ENCODE peak calls at places on chromosomes 3 and 15, in eight cellular contexts. One of them, this sample, is unnamed.

GRCh38 chr15:62928242-62928995 is 114.1 kb upstream of the TPM1 start:
- DNase-seq in brain microvascular endothelial cell: peak
- DNase-seq in GM12865: no peak
- DNase-seq in left colon: no peak
- DNase-seq in GM13977: no peak
- DNase-seq in EL: peak
- DNase-seq in NCI-H1105: no peak
- DNase-seq in GM19239: no peak
- DNase-seq in this sample: no peak

GRCh38 chr15:85539491-85539890 is 159.1 kb downstream of the AKAP13 start:
- DNase-seq in brain microvascular endothelial cell: no peak
- DNase-seq in GM12865: no peak
- DNase-seq in left colon: no peak
- DNase-seq in GM13977: no peak
- DNase-seq in EL: no peak
- DNase-seq in NCI-H1105: no peak
- DNase-seq in GM19239: no peak
- DNase-seq in this sample: no peak

GRCh38 chr15:80474224-80474619 is 70.0 kb downstream of the ARNT2 start:
- DNase-seq in brain microvascular endothelial cell: no peak
- DNase-seq in GM12865: no peak
- DNase-seq in left colon: no peak
- DNase-seq in GM13977: no peak
- DNase-seq in EL: no peak
- DNase-seq in NCI-H1105: no peak
- DNase-seq in GM19239: no peak
- DNase-seq in this sample: no peak

GRCh38 chr15:93087825-93088199 is 1.2 kb downstream of the RGMA start:
- DNase-seq in brain microvascular endothelial cell: peak
- DNase-seq in GM12865: peak
- DNase-seq in left colon: peak
- DNase-seq in GM13977: peak
- DNase-seq in EL: peak
- DNase-seq in NCI-H1105: peak
- DNase-seq in GM19239: peak
- DNase-seq in this sample: peak

GRCh38 chr3:169467703-169468102 is 195.8 kb downstream of the MECOM start:
- DNase-seq in brain microvascular endothelial cell: no peak
- DNase-seq in GM12865: no peak
- DNase-seq in left colon: no peak
- DNase-seq in GM13977: no peak
- DNase-seq in EL: no peak
- DNase-seq in NCI-H1105: no peak
- DNase-seq in GM19239: no peak
- DNase-seq in this sample: no peak

GRCh38 chr3:177320765-177321247 is 123.5 kb upstream of the TBL1XR1 start:
- DNase-seq in brain microvascular endothelial cell: no peak
- DNase-seq in GM12865: peak
- DNase-seq in left colon: no peak
- DNase-seq in GM13977: no peak
- DNase-seq in EL: no peak
- DNase-seq in NCI-H1105: no peak
- DNase-seq in GM19239: no peak
- DNase-seq in this sample: no peak

GRCh38 chr3:8987673-8988655 is 24.7 kb upstream of the RAD18 start:
- DNase-seq in brain microvascular endothelial cell: peak
- DNase-seq in GM12865: peak
- DNase-seq in left colon: no peak
- DNase-seq in GM13977: peak
- DNase-seq in EL: peak
- DNase-seq in NCI-H1105: no peak
- DNase-seq in GM19239: peak
- DNase-seq in this sample: peak

GRCh38 chr3:44918581-44918980 is 44.2 kb downstream of the TGM4 start:
- DNase-seq in brain microvascular endothelial cell: no peak
- DNase-seq in GM12865: no peak
- DNase-seq in left colon: no peak
- DNase-seq in GM13977: no peak
- DNase-seq in EL: no peak
- DNase-seq in NCI-H1105: no peak
- DNase-seq in GM19239: no peak
- DNase-seq in this sample: no peak

GRCh38 chr15:69209661-69210060 is 49.2 kb downstream of the GLCE start:
- DNase-seq in brain microvascular endothelial cell: no peak
- DNase-seq in GM12865: peak
- DNase-seq in left colon: no peak
- DNase-seq in GM13977: no peak
- DNase-seq in EL: no peak
- DNase-seq in NCI-H1105: no peak
- DNase-seq in GM19239: no peak
- DNase-seq in this sample: no peak

GRCh38 chr3:107496855-107497254 is 25.9 kb upstream of the BBX start:
- DNase-seq in brain microvascular endothelial cell: no peak
- DNase-seq in GM12865: no peak
- DNase-seq in left colon: no peak
- DNase-seq in GM13977: no peak
- DNase-seq in EL: peak
- DNase-seq in NCI-H1105: no peak
- DNase-seq in GM19239: no peak
- DNase-seq in this sample: no peak

GRCh38 chr3:111277226-111277625 is 205.6 kb downstream of the NECTIN3 start:
- DNase-seq in brain microvascular endothelial cell: peak
- DNase-seq in GM12865: no peak
- DNase-seq in left colon: no peak
- DNase-seq in GM13977: no peak
- DNase-seq in EL: peak
- DNase-seq in NCI-H1105: no peak
- DNase-seq in GM19239: no peak
- DNase-seq in this sample: no peak

GRCh38 chr3:177551431-177551836 is 354.2 kb upstream of the TBL1XR1 start:
- DNase-seq in brain microvascular endothelial cell: no peak
- DNase-seq in GM12865: no peak
- DNase-seq in left colon: no peak
- DNase-seq in GM13977: no peak
- DNase-seq in EL: no peak
- DNase-seq in NCI-H1105: no peak
- DNase-seq in GM19239: no peak
- DNase-seq in this sample: no peak

GRCh38 chr15:99857836-99858235 is 124.6 kb upstream of the LYSMD4 start:
- DNase-seq in brain microvascular endothelial cell: no peak
- DNase-seq in GM12865: no peak
- DNase-seq in left colon: no peak
- DNase-seq in GM13977: no peak
- DNase-seq in EL: no peak
- DNase-seq in NCI-H1105: no peak
- DNase-seq in GM19239: no peak
- DNase-seq in this sample: no peak

GRCh38 chr3:43768594-43768993 is 77.9 kb downstream of the ABHD5 start:
- DNase-seq in brain microvascular endothelial cell: no peak
- DNase-seq in GM12865: no peak
- DNase-seq in left colon: no peak
- DNase-seq in GM13977: no peak
- DNase-seq in EL: peak
- DNase-seq in NCI-H1105: no peak
- DNase-seq in GM19239: no peak
- DNase-seq in this sample: peak

GRCh38 chr3:71016141-71016845 is 567.2 kb downstream of the FOXP1 start:
- DNase-seq in brain microvascular endothelial cell: peak
- DNase-seq in GM12865: no peak
- DNase-seq in left colon: no peak
- DNase-seq in GM13977: no peak
- DNase-seq in EL: no peak
- DNase-seq in NCI-H1105: no peak
- DNase-seq in GM19239: no peak
- DNase-seq in this sample: no peak

GRCh38 chr3:34212671-34213070 is 414.2 kb downstream of the PDCD6IP start:
- DNase-seq in brain microvascular endothelial cell: no peak
- DNase-seq in GM12865: no peak
- DNase-seq in left colon: no peak
- DNase-seq in GM13977: no peak
- DNase-seq in EL: no peak
- DNase-seq in NCI-H1105: no peak
- DNase-seq in GM19239: no peak
- DNase-seq in this sample: no peak

GRCh38 chr15:77567202-77567601 is 65.5 kb downstream of the LINGO1 start:
- DNase-seq in brain microvascular endothelial cell: no peak
- DNase-seq in GM12865: no peak
- DNase-seq in left colon: no peak
- DNase-seq in GM13977: no peak
- DNase-seq in EL: no peak
- DNase-seq in NCI-H1105: no peak
- DNase-seq in GM19239: no peak
- DNase-seq in this sample: no peak

GRCh38 chr15:37682304-37682703 is 252.1 kb upstream of the TMCO5A start:
- DNase-seq in brain microvascular endothelial cell: peak
- DNase-seq in GM12865: no peak
- DNase-seq in left colon: no peak
- DNase-seq in GM13977: no peak
- DNase-seq in EL: peak
- DNase-seq in NCI-H1105: no peak
- DNase-seq in GM19239: no peak
- DNase-seq in this sample: no peak

GRCh38 chr3:126031981-126032471 is 51.9 kb downstream of the SLC41A3 start:
- DNase-seq in brain microvascular endothelial cell: no peak
- DNase-seq in GM12865: no peak
- DNase-seq in left colon: no peak
- DNase-seq in GM13977: no peak
- DNase-seq in EL: no peak
- DNase-seq in NCI-H1105: no peak
- DNase-seq in GM19239: no peak
- DNase-seq in this sample: peak

GRCh38 chr15:55235637-55236036 is 38.9 kb upstream of the RSL24D1 start:
- DNase-seq in brain microvascular endothelial cell: no peak
- DNase-seq in GM12865: no peak
- DNase-seq in left colon: no peak
- DNase-seq in GM13977: no peak
- DNase-seq in EL: no peak
- DNase-seq in NCI-H1105: no peak
- DNase-seq in GM19239: no peak
- DNase-seq in this sample: no peak

GRCh38 chr15:26260517-26261133 is 397.5 kb upstream of the ATP10A start:
- DNase-seq in brain microvascular endothelial cell: no peak
- DNase-seq in GM12865: peak
- DNase-seq in left colon: no peak
- DNase-seq in GM13977: no peak
- DNase-seq in EL: peak
- DNase-seq in NCI-H1105: no peak
- DNase-seq in GM19239: no peak
- DNase-seq in this sample: no peak

GRCh38 chr3:98770261-98771039 is 7.3 kb downstream of the ST3GAL6 start:
- DNase-seq in brain microvascular endothelial cell: no peak
- DNase-seq in GM12865: peak
- DNase-seq in left colon: peak
- DNase-seq in GM13977: no peak
- DNase-seq in EL: no peak
- DNase-seq in NCI-H1105: no peak
- DNase-seq in GM19239: no peak
- DNase-seq in this sample: no peak

GRCh38 chr15:69018951-69019350 is 4.5 kb downstream of the NOX5 start:
- DNase-seq in brain microvascular endothelial cell: no peak
- DNase-seq in GM12865: no peak
- DNase-seq in left colon: no peak
- DNase-seq in GM13977: no peak
- DNase-seq in EL: no peak
- DNase-seq in NCI-H1105: no peak
- DNase-seq in GM19239: no peak
- DNase-seq in this sample: no peak

GRCh38 chr3:194395767-194396527 is 3.1 kb downstream of the GP5 start:
- DNase-seq in brain microvascular endothelial cell: no peak
- DNase-seq in GM12865: no peak
- DNase-seq in left colon: peak
- DNase-seq in GM13977: no peak
- DNase-seq in EL: no peak
- DNase-seq in NCI-H1105: no peak
- DNase-seq in GM19239: no peak
- DNase-seq in this sample: peak

GRCh38 chr15:63598467-63599400 is 1.5 kb downstream of the FBXL22 start:
- DNase-seq in brain microvascular endothelial cell: no peak
- DNase-seq in GM12865: no peak
- DNase-seq in left colon: peak
- DNase-seq in GM13977: no peak
- DNase-seq in EL: no peak
- DNase-seq in NCI-H1105: no peak
- DNase-seq in GM19239: no peak
- DNase-seq in this sample: peak

GRCh38 chr3:38454179-38454883 is 641 bp downstream of the ACVR2B start:
- DNase-seq in brain microvascular endothelial cell: no peak
- DNase-seq in GM12865: peak
- DNase-seq in left colon: peak
- DNase-seq in GM13977: peak
- DNase-seq in EL: peak
- DNase-seq in NCI-H1105: no peak
- DNase-seq in GM19239: peak
- DNase-seq in this sample: peak

GRCh38 chr3:135192929-135193328 is 397.9 kb downstream of the EPHB1 start:
- DNase-seq in brain microvascular endothelial cell: no peak
- DNase-seq in GM12865: no peak
- DNase-seq in left colon: no peak
- DNase-seq in GM13977: no peak
- DNase-seq in EL: no peak
- DNase-seq in NCI-H1105: no peak
- DNase-seq in GM19239: no peak
- DNase-seq in this sample: no peak

GRCh38 chr3:130686833-130687232 is 59.8 kb downstream of the PIK3R4 start:
- DNase-seq in brain microvascular endothelial cell: no peak
- DNase-seq in GM12865: no peak
- DNase-seq in left colon: no peak
- DNase-seq in GM13977: no peak
- DNase-seq in EL: no peak
- DNase-seq in NCI-H1105: no peak
- DNase-seq in GM19239: no peak
- DNase-seq in this sample: no peak

GRCh38 chr3:111690242-111690641 is 95.1 kb upstream of the ZBED2 start:
- DNase-seq in brain microvascular endothelial cell: peak
- DNase-seq in GM12865: peak
- DNase-seq in left colon: no peak
- DNase-seq in GM13977: peak
- DNase-seq in EL: peak
- DNase-seq in NCI-H1105: no peak
- DNase-seq in GM19239: no peak
- DNase-seq in this sample: no peak

GRCh38 chr3:140470962-140471361 is 206.9 kb upstream of the TRIM42 start:
- DNase-seq in brain microvascular endothelial cell: peak
- DNase-seq in GM12865: no peak
- DNase-seq in left colon: no peak
- DNase-seq in GM13977: no peak
- DNase-seq in EL: no peak
- DNase-seq in NCI-H1105: no peak
- DNase-seq in GM19239: no peak
- DNase-seq in this sample: no peak

GRCh38 chr15:80607288-80607980 is 87.7 kb upstream of the ABHD17C start:
- DNase-seq in brain microvascular endothelial cell: no peak
- DNase-seq in GM12865: no peak
- DNase-seq in left colon: no peak
- DNase-seq in GM13977: no peak
- DNase-seq in EL: no peak
- DNase-seq in NCI-H1105: no peak
- DNase-seq in GM19239: no peak
- DNase-seq in this sample: no peak

GRCh38 chr3:123449092-123449985 is 449 bp upstream of the ADCY5 start:
- DNase-seq in brain microvascular endothelial cell: no peak
- DNase-seq in GM12865: no peak
- DNase-seq in left colon: no peak
- DNase-seq in GM13977: peak
- DNase-seq in EL: peak
- DNase-seq in NCI-H1105: no peak
- DNase-seq in GM19239: peak
- DNase-seq in this sample: no peak

GRCh38 chr15:31270767-31271166 is 55.9 kb upstream of the KLF13 start:
- DNase-seq in brain microvascular endothelial cell: no peak
- DNase-seq in GM12865: no peak
- DNase-seq in left colon: no peak
- DNase-seq in GM13977: no peak
- DNase-seq in EL: no peak
- DNase-seq in NCI-H1105: no peak
- DNase-seq in GM19239: no peak
- DNase-seq in this sample: peak

GRCh38 chr15:101615986-101616848 is 36.0 kb downstream of the TM2D3 start:
- DNase-seq in brain microvascular endothelial cell: peak
- DNase-seq in GM12865: no peak
- DNase-seq in left colon: peak
- DNase-seq in GM13977: no peak
- DNase-seq in EL: peak
- DNase-seq in NCI-H1105: peak
- DNase-seq in GM19239: no peak
- DNase-seq in this sample: peak